ENCODE peak calls at places on chromosomes 1 and 21, in four cellular contexts. A is uterus, K is PC-3, N is endothelial cell of umbilical vein. F is an unnamed sample.

GRCh38 chr21:15293251-15293650 is 228.5 kb upstream of the NRIP1 start:
- DNase-seq in K (peak; percentile 94), N (peak; percentile 68), A (no peak), F (no peak)

GRCh38 chr1:93625582-93626327 is 55.9 kb downstream of the BCAR3 start:
- DNase-seq in A (no peak), N (peak; percentile 99), K (peak; percentile 60), F (no peak)

GRCh38 chr1:165877940-165878556 is 50.6 kb downstream of the UCK2 start:
- DNase-seq in N (no peak), A (no peak), K (no peak), F (no peak)

GRCh38 chr21:31099122-31099521 is 60.8 kb upstream of the KRTAP19-8 start:
- DNase-seq in N (no peak), K (no peak), A (no peak), F (no peak)

GRCh38 chr1:185244015-185244747 is 72.9 kb downstream of the IVNS1ABP start:
- DNase-seq in K (peak; percentile 77), N (peak; percentile 58), A (no peak), F (no peak)

GRCh38 chr1:236413688-236414087 is 19.6 kb downstream of the EDARADD start:
- DNase-seq in A (no peak), N (no peak), K (no peak), F (no peak)

GRCh38 chr1:156376146-156376545 is 7.1 kb downstream of the RHBG start:
- DNase-seq in K (no peak), N (no peak), A (no peak), F (no peak)

GRCh38 chr21:38811257-38811656 is 5.5 kb downstream of the ETS2 start:
- DNase-seq in N (peak; percentile 87), K (peak; percentile 99), A (no peak), F (no peak)

GRCh38 chr21:34100789-34101188 is 27.4 kb downstream of the MRPS6 start:
- DNase-seq in K (no peak), N (no peak), A (no peak), F (no peak)

GRCh38 chr1:3409737-3410434 is 44.6 kb upstream of the ARHGEF16 start:
- DNase-seq in N (peak; percentile 30), A (peak; percentile 56), K (peak; percentile 80), F (peak; percentile 78)

GRCh38 chr1:27074175-27074780 is 61.6 kb upstream of the TENT5B start:
- DNase-seq in K (peak; percentile 53), N (peak; percentile 14), A (no peak), F (no peak)

GRCh38 chr1:66613187-66613586 is 79.2 kb downstream of the SGIP1 start:
- DNase-seq in A (no peak), K (no peak), N (no peak), F (no peak)

GRCh38 chr1:217435159-217435558 is 195.7 kb downstream of the GPATCH2 start:
- DNase-seq in K (no peak), N (no peak), A (no peak), F (no peak)

GRCh38 chr1:33815061-33815460 is 48.8 kb upstream of the HMGB4 start:
- DNase-seq in K (peak; percentile 36), A (no peak), N (no peak), F (no peak)

GRCh38 chr1:221708076-221708571 is 33.8 kb downstream of the DUSP10 start:
- DNase-seq in N (no peak), A (no peak), K (no peak), F (no peak)

GRCh38 chr1:171251741-171252300 is 3.5 kb downstream of the FMO1 start:
- DNase-seq in K (peak; percentile 53), A (peak; percentile 34), N (peak; percentile 30), F (no peak)

GRCh38 chr1:112540395-112540794 is 31.6 kb downstream of the WNT2B start:
- DNase-seq in K (no peak), N (no peak), A (no peak), F (no peak)

GRCh38 chr1:153396461-153396860 is 5.6 kb upstream of the S100A8 start:
- DNase-seq in N (no peak), A (no peak), K (no peak), F (peak; percentile 26)

GRCh38 chr1:161989108-161989507 is 34.6 kb downstream of the OLFML2B start:
- DNase-seq in A (no peak), N (no peak), K (peak; percentile 45), F (no peak)

GRCh38 chr1:96362623-96363022 is 359.0 kb upstream of the PTBP2 start:
- DNase-seq in A (no peak), N (peak; percentile 84), K (peak; percentile 96), F (no peak)

GRCh38 chr1:80657707-80658106 is 1143.0 kb upstream of the ADGRL2 start:
- DNase-seq in A (no peak), N (no peak), K (no peak), F (no peak)
- H3K4me1 ChIP-seq in A (no peaks in the 10 kb centered on the region), N (no peaks in the 10 kb centered on the region), K (peaks cover 11% of the 10 kb centered on the region), F (no peaks in the 10 kb centered on the region)

DNA sequence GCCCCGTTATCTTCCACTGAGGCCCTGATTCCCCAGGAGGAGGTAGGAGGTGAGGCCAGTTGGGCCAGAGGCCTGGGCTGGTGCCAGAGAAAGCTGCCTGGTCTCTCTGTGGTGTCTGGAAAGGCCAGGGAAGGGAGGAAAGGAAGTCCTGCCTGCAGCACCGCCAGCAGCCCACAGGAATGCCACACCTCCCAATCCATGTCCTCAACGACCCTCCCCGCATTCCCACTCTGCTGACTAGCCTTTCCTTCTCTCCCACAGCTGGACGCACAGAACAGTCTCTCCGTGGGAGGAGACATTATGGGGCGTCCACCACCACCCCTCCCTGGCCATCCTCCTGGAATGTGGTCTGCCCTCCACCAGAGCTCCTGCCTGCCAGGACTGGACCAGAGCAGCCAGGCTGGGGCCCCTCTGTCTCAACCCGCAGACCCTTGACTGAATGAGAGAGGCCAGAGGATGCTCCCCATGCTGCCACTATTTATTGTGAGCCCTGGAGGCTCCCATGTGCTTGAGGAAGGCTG is 18.0 kb downstream of the CSF1 start:
- DNase-seq in N (peak; percentile 18), A (peak; percentile 79), K (no peak), F (peak; percentile 75)
- H3K9me3 ChIP-seq in N (no peaks in the 10 kb centered on the region), A (no peaks in the 10 kb centered on the region), K (no peaks in the 10 kb centered on the region), F (no peaks in the 10 kb centered on the region)

DNA sequence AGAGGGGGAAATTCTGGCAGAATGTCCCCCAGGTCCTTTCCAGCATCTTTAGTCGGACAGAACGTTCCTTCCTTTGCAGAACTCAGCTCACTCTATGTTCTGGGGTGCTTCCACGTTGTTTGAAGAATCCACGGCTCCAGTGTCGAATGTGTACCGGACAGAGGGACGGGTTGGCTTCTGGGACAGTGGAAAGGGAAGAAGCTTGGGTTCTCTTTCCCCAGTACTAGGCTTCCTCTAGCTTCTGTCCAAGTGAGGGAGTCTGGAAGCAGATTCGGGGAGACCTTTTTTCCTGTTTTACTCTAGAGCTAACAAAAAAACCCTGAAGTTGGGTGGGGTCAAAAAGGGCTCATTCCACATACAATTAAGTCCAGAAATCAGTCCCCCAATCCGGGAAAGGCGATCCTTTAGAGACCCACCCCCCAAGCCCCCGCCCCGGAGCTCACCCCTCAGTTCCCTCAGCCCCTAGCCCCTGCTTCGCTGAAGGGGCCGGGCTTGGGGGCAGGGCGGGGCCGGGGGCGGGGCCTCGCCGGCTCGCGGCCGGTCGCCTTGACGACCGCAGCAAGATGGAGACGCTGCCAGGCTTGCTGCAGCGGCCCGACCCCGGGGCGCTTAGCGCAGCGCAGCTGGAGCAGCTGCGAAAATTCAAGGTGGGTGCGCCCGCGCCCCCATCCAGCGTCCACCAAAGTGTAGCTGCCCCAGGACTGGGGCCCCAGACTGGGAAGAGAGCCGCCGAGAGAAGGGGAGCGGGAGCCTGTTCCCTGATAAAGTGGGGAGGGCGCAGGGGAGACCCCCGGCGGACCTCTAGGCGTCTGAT is at the start of gene RIIAD1:
- DNase-seq in K (no peak), A (peak; percentile 62), N (no peak), F (no peak)
- TF ChIP-seq CTCF in K (no peak), A (no peak), N (no peak), F (no peak)

DNA sequence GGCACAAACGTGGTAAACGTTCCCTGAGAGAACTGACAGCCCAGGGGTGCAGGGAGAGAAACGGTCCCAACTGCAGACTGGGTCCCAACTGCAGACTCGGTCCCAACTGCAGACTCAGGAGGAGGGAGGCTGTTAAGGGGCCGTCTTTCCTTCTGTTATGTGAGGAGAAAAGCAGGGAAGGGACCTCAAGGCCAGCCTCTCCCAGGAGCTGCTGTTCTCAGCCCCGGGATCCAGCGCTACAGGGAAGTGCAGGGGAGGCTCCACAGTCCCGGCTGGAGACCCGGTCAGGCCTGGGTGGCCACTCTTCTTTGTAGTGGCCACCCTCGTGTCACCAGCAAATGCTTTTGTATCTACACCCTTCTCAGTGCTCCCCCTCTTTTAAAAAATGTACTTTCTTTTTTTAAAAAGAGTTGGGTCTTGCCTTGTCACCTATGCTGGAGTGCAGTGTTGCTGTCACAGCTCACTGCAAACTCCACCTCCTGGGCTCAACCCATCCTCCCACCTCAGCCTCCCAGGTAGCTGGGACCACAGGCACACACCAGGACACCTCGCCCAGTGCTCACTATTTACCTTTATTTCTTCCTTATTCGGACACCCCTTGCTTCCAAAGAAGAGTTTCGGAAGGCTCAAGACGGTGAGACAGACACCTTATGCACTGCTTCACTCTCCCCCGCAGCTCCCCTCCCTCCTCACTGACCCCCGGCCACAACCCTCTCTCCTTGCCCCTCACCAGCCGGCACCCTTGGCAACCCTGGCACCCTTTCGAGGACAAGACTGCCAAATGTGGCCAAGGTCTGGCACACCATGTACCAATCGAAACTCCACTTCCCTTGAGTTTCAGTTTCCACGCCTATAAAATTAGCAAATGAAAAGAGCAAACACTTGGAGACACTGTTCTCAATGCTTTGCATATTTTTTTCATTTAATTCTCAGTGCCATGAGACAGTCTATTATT is 21.8 kb downstream of the CAPN2 start:
- DNase-seq in N (no peak), K (no peak), A (no peak), F (no peak)
- H3K4me1 ChIP-seq in N (peaks cover 57% of the 10 kb centered on the region), K (peaks cover 58% of the 10 kb centered on the region), A (peaks cover 10% of the 10 kb centered on the region), F (no peaks in the 10 kb centered on the region)

DNA sequence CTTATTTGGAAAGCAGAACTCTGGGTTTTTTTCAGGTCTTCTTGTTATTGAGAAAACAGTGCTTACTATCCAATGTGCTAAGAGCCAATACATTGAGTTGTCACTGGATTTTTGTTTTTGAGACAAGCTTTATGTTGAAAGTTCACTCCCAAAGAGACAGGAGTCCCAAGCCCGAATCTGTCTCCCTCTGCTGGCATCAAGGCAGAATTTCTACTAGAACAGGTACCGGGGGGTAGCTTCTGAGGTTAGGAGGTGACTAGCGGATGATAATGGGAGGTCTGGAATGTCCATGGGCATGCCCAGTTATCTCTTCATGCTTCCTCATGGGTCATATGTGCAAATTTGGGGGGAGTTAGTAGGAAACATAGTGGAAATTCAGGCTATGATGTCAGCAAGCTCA is 25.1 kb downstream of the ZNF124 start:
- DNase-seq in N (no peak), A (no peak), K (no peak), F (no peak)
- H3K9me3 ChIP-seq in N (peaks cover 2% of the 10 kb centered on the region), A (no peaks in the 10 kb centered on the region), K (peaks cover 27% of the 10 kb centered on the region), F (no peaks in the 10 kb centered on the region)

GRCh38 chr1:167052389-167052788 is 37.8 kb downstream of the GPA33 start:
- DNase-seq in N (no peak), K (peak; percentile 45), A (no peak), F (no peak)
- TF ChIP-seq CTCF in N (peak; percentile 28), K (peak; percentile 71), A (no peak), F (peak; percentile 51)

DNA sequence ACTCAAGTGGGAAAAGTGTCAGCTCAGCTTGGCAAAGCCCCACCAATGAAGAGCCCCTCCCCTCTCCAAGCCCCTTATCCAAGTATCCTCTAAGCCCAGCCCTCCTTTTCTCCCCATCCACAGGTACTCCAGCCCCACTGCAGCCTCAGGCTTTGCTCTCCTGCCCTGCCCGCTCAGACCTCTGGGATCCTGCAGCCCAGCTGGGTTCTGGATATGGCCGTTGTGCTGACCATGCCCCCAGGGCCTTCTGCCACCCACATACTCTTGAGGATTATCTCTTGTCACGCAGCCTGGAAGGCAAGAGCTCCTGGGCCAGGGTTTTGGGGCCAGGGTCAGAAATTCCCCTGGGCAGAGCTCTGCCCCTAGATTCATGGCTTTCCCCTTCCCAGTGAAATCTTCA is 4.7 kb downstream of the SHISA4 start:
- DNase-seq in K (no peak), A (no peak), N (no peak), F (no peak)
- H3K4me1 ChIP-seq in K (peaks cover 13% of the 10 kb centered on the region), A (peaks cover 19% of the 10 kb centered on the region), N (peaks cover 10% of the 10 kb centered on the region), F (peaks cover 43% of the 10 kb centered on the region)

GRCh38 chr1:244165701-244166100 is 114.6 kb downstream of the ZBTB18 start:
- DNase-seq in N (no peak), A (no peak), K (no peak), F (no peak)
- H3K9me3 ChIP-seq in N (no peaks in the 10 kb centered on the region), A (no peaks in the 10 kb centered on the region), K (no peaks in the 10 kb centered on the region), F (no peaks in the 10 kb centered on the region)

F was measured in right atrium auricular region.